ENCODE peak calls at places on chromosome 10, in four cellular contexts. L is astrocyte, H is MM.1S, R is neuronal stem cell. E is an unnamed sample.

GRCh38 chr10:102894491-102895213 is 23.4 kb upstream of the CNNM2 start:
- DNase-seq in L (no peak), H (no peak), R (no peak), E (no peak)

GRCh38 chr10:31242902-31243301 is 76.1 kb upstream of the ZEB1 start:
- DNase-seq in H (no peak), L (peak), R (no peak), E (peak)

GRCh38 chr10:14060320-14061070 is 270.2 kb downstream of the FRMD4A start:
- DNase-seq in R (no peak), H (no peak), L (peak), E (no peak)

GRCh38 chr10:99844433-99844955 is 62.1 kb downstream of the ABCC2 start:
- DNase-seq in L (no peak), R (no peak), H (no peak), E (no peak)

GRCh38 chr10:69961168-69961863 is 91.3 kb upstream of the MACROH2A2 start:
- DNase-seq in R (no peak), L (no peak), H (no peak), E (peak)

GRCh38 chr10:34743804-34744203 is 71.3 kb downstream of the PARD3 start:
- DNase-seq in L (peak), R (no peak), H (no peak), E (peak)

GRCh38 chr10:117547301-117548153 is 5.0 kb downstream of the EMX2 start:
- DNase-seq in L (no peak), R (no peak), H (no peak), E (no peak)

GRCh38 chr10:103184615-103185014 is 8.5 kb downstream of the NT5C2 start:
- DNase-seq in L (no peak), H (no peak), R (no peak), E (peak)

GRCh38 chr10:67803588-67804394 is 34.2 kb downstream of the DNAJC12 start:
- DNase-seq in L (no peak), R (no peak), H (no peak), E (no peak)

GRCh38 chr10:86282664-86283465 is 83.7 kb downstream of the GRID1 start:
- DNase-seq in R (no peak), H (no peak), L (no peak), E (no peak)

GRCh38 chr10:89201345-89202032 is 5.6 kb downstream of the CH25H start:
- DNase-seq in H (no peak), R (no peak), L (no peak), E (no peak)

DNA sequence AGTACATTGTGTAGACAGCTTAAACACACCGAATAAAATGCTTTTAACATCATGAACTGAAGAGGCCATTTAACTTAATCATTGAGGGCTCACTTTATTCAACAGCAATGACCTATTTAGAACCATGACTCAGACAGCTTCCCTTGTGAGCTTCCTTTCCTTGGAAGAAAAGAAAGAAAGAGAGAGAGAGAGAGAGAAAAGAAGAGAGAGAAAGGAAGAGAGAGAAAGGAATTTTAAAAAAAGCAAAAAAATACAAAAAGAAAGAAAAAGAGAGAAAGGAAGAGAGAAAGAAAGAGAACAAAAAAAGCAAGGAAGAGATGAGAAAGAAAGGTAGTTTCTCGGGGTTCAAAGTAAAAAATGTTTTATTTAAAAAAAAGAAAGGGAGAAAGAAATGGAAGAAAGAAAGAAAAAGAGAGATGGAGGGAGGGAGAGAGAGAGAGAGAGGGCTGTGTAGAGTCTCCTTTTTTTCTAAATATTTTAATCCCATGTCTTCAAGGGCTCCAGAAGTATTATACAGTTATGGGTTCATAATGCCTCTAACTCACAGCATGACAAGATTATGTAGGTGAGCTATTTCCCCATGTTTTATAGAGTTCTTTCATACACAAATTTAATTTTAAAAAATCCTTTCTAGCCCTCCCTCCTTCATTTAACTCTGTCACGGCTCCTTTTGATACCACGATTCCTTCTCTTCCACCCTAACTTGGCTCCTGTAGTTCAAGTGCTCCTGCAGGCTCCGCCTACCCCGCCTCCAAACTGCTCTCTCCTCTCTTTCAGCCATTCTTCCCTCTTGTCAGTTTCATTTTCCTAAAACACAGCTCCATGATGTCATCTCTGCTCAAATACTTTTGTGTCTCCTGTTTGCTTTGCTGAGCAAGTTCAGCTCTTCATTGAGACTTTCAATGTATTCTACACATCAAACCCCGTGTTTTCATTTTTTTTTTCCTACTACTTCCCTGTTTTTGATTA is 85.5 kb downstream of the PRTFDC1 start:
- DNase-seq in H (no peak), L (peak), R (no peak), E (peak)
- H3K9ac ChIP-seq in H (no peak), L (peak), R (no peak), E (no peak)

GRCh38 chr10:80268938-80269588 is 20.4 kb downstream of the MAT1A start:
- DNase-seq in H (no peak), L (no peak), R (no peak), E (no peak)

GRCh38 chr10:80265740-80266512 is 23.5 kb downstream of the MAT1A start:
- DNase-seq in R (peak), H (no peak), L (no peak), E (no peak)

GRCh38 chr10:80268266-80268665 is 21.2 kb downstream of the MAT1A start:
- DNase-seq in L (no peak), R (no peak), H (no peak), E (no peak)

GRCh38 chr10:80264081-80265056 is 25.1 kb downstream of the MAT1A start:
- DNase-seq in R (no peak), L (no peak), H (no peak), E (no peak)

DNA sequence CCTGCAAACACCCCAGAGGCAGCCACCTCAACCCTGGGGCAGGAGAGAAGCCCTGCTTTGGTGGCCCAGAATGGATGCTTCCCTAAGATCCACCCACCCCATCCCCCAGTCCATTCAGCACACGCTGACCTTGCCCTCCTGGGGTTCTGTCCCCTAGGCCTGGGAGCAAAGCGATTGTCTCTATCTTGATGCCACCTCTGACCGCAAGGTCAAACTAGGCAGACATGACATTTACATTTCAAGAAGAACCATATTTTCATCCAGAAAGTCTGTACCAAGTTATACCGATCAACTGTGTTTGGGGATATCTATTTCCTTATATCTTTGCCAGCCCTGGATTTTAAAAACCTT is 23.0 kb downstream of the MAT1A start:
- DNase-seq in R (no peak), L (no peak), H (no peak), E (no peak)
- H2AFZ ChIP-seq in R (peak), L (no peak), H (no peak), E (no peak)

GRCh38 chr10:52451817-52452216 is 137.7 kb downstream of the DKK1 start:
- DNase-seq in H (no peak), L (peak), R (no peak), E (peak)
- H3K9ac ChIP-seq in H (no peak), L (no peak), R (no peak), E (no peak)

DNA sequence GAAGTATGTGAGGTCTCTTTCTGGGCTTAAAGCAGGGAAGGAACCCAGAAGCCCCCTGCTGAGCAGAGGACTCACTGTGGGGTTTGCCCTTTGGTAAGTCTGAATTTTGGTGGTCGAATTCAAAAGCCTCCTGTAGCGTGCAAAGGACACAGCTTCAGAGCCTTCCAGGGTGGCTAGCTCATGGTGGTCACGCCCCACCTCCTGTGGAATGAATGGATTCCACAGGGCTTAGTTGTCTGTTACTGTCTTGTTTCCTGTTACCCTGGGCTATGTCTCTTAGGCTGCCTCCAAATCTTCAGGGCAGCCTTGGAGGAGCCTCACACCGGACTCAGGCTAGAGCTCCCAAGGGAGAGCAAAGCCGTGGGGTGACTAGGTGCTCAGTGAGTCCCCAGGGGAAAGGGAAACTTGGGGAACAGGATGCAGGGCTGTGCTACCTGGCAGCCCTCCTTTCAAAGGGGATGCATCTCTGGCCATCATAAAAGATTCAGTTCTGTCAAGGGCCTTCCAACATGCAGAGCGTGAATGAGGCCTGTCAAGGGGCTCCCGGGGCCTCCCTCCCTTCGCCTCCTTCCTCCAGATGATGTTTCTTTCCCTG is 211.7 kb downstream of the CCSER2 start:
- DNase-seq in L (peak), H (no peak), R (no peak), E (peak)
- H2AFZ ChIP-seq in L (peak), H (peak), R (peak), E (peak)